ENCODE peak calls at places on chromosome 4, in four cellular contexts. S is fibroblast of villous mesenchyme, B is endodermal cell, Z is kidney epithelial cell. I is an unnamed sample.

GRCh38 chr4:173171098-173171497 is 2.5 kb downstream of the GALNT7 start:
- DNase-seq in Z (no peak), S (no peak), B (no peak), I (no peak)

GRCh38 chr4:89434364-89434988 is 126.9 kb upstream of the GPRIN3 start:
- DNase-seq in B (no peak), S (peak), Z (no peak), I (no peak)

GRCh38 chr4:27844359-27844758 is 983.7 kb downstream of the STIM2 start:
- DNase-seq in S (no peak), B (no peak), Z (no peak), I (no peak)

GRCh38 chr4:189117426-189117825 is 823.2 kb upstream of the FRG1 start:
- DNase-seq in B (peak), Z (no peak), S (peak), I (no peak)

GRCh38 chr4:8618421-8618820 is 25.9 kb downstream of the CPZ start:
- DNase-seq in B (no peak), S (no peak), Z (no peak), I (no peak)

GRCh38 chr4:176988226-176988625 is 195.5 kb upstream of the VEGFC start:
- DNase-seq in S (peak), B (no peak), Z (peak), I (no peak)

GRCh38 chr4:105147226-105148151 is 813 bp downstream of the TET2 start:
- DNase-seq in Z (no peak), S (peak), B (peak), I (no peak)

GRCh38 chr4:11420327-11420726 is 8.4 kb downstream of the HS3ST1 start:
- DNase-seq in S (no peak), Z (no peak), B (no peak), I (no peak)

GRCh38 chr4:85747871-85748491 is 273.0 kb downstream of the ARHGAP24 start:
- DNase-seq in Z (peak), B (peak), S (peak), I (no peak)

GRCh38 chr4:11495291-11495690 is 66.6 kb upstream of the HS3ST1 start:
- DNase-seq in Z (no peak), S (peak), B (no peak), I (no peak)

GRCh38 chr4:15990570-15991285 is 27.8 kb upstream of the FGFBP2 start:
- DNase-seq in S (no peak), B (no peak), Z (no peak), I (no peak)

GRCh38 chr4:150049682-150050081 is 28.6 kb upstream of the DCLK2 start:
- DNase-seq in B (no peak), Z (no peak), S (no peak), I (no peak)

GRCh38 chr4:81215936-81216335 is 914 bp upstream of the PRKG2 start:
- DNase-seq in Z (no peak), B (no peak), S (no peak), I (no peak)

GRCh38 chr4:154854362-154854761 is 73.3 kb downstream of the RBM46 start:
- DNase-seq in Z (no peak), S (no peak), B (no peak), I (no peak)

GRCh38 chr4:82433791-82434190 is 3.4 kb downstream of the ENOPH1 start:
- DNase-seq in S (no peak), B (no peak), Z (no peak), I (no peak)

GRCh38 chr4:25890653-25891485 is 23.2 kb upstream of the SMIM20 start:
- DNase-seq in B (peak), Z (no peak), S (no peak), I (no peak)

GRCh38 chr4:23768541-23768940 is 121.3 kb downstream of the PPARGC1A start:
- DNase-seq in Z (no peak), S (no peak), B (no peak), I (no peak)

GRCh38 chr4:105620640-105621323 is 68.4 kb downstream of the ARHGEF38 start:
- DNase-seq in Z (peak), S (peak), B (no peak), I (no peak)

GRCh38 chr4:56786955-56787354 is 34.5 kb downstream of the SPINK2 start:
- DNase-seq in B (peak), Z (peak), S (peak), I (peak)

GRCh38 chr4:83851261-83852084 is 315.6 kb downstream of the GPAT3 start:
- DNase-seq in Z (peak), B (peak), S (no peak), I (no peak)

GRCh38 chr4:28278676-28279075 is 1418.0 kb downstream of the STIM2 start:
- DNase-seq in B (no peak), Z (no peak), S (no peak), I (no peak)

GRCh38 chr4:54548098-54548620 is 109.6 kb upstream of the KIT start:
- DNase-seq in S (no peak), B (no peak), Z (no peak), I (no peak)

GRCh38 chr4:100547541-100548208 is 29.9 kb upstream of the EMCN start:
- DNase-seq in Z (no peak), S (no peak), B (peak), I (no peak)

DNA sequence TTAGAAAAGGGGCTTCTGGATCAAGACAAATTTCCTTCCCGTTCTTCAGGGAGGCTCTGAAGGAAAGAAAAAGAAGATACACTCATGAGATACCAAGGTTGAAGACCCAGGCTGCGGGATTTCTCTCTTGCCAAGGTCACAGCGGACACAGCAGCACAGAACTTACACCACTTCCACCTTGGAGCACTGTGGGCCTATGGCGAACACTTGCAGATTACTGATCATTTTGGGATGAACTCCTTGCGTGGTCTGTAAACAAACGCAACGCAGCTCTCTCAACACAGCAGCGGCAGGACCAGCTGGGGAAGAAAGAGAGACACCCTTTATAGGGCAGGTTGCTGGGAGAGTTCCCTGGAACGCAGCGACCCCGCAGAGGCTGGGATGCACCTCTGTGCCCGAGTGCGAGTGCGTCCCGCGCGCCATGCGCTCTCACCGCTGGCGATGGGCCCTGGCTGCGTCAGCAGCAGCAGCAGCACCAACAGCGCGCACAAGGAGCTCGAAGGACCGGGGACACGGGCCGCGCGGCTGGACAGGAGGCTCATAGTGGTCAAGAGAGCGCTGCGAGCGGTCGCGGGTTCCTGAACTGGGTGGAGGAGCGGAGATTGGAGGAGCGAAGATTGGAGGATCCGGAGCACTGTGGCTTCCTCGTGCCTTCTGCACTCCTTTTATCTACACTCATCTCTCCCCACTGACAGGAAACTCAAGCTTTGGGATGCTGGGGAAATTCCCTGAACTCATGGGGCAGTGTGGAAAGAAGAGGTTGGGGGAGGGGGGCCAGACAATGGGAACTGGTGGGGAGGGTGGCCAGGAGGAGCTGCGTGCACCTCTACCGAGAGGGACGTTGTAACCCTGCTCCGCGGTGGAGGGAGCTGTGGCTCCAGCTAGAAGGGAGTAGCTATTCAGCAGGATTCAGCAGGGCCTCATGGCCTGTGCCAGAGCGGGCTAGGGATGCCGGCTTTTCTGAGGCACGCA is at the start of gene CXCL5:
- DNase-seq in Z (no peak), S (peak), B (peak), I (peak)
- TF ChIP-seq CTCF in Z (peak), S (peak), B (peak), I (no peak)

GRCh38 chr4:185210102-185210981 is 944 bp downstream of the SNX25 start:
- DNase-seq in B (peak), Z (no peak), S (peak), I (peak)

GRCh38 chr4:185211641-185212040 is 2.2 kb downstream of the SNX25 start:
- DNase-seq in S (no peak), Z (no peak), B (no peak), I (no peak)

GRCh38 chr4:185212566-185212965 is 3.2 kb downstream of the SNX25 start:
- DNase-seq in B (no peak), Z (no peak), S (peak), I (no peak)

GRCh38 chr4:185211035-185211434 is 1.6 kb downstream of the SNX25 start:
- DNase-seq in S (peak), Z (no peak), B (no peak), I (no peak)

GRCh38 chr4:185209031-185209851 is at the start of gene SNX25:
- DNase-seq in S (peak), Z (no peak), B (peak), I (peak)
- TF ChIP-seq CTCF in S (no peak), Z (no peak), B (peak), I (peak)

DNA sequence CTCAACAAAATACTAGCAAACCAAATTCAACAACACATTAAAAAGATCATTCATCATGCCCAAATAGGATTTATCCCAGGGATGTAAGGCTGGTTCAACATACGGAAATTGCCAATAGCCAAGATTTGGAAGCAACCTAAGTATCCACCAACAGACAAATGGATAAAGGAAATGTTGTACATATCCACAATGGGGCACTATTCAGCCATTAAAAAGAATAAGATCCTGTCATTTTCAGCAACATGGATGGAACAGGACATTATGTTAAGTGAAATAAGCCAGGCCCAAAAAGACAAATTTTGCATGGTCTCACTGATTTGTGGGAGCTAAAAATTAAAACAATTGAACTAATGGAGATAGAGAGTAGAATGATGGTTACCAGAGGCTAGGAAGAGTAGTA is 82.0 kb upstream of the FAM241A start:
- DNase-seq in B (no peak), Z (no peak), S (no peak), I (no peak)
- TF ChIP-seq CTCF in B (no peak), Z (no peak), S (no peak), I (no peak)

GRCh38 chr4:138007572-138007971 is 234.6 kb downstream of the SLC7A11 start:
- DNase-seq in B (no peak), S (no peak), Z (no peak), I (no peak)
- TF ChIP-seq CTCF in B (peak), S (peak), Z (peak), I (no peak)

GRCh38 chr4:144646523-144647094 is 653 bp downstream of the HHIP start:
- DNase-seq in B (peak), S (no peak), Z (no peak), I (no peak)
- TF ChIP-seq CTCF in B (no peak), S (peak), Z (peak), I (no peak)

GRCh38 chr4:164768516-164768915 is 14.6 kb downstream of the SMIM31 start:
- DNase-seq in S (peak), B (no peak), Z (no peak), I (no peak)
- TF ChIP-seq CTCF in S (peak), B (peak), Z (no peak), I (peak)

I was measured in upper lobe of right lung.